ENCODE peak calls at places on chromosome 5, in five cellular contexts. P is neural progenitor cell, U is BE2C, N is adipocyte, Y is heart right ventricle. E is an unnamed sample.

GRCh38 chr5:154813736-154814135 is 36.7 kb downstream of the FAXDC2 start:
- DNase-seq in P (no peak), U (no peak), N (no peak), Y (no peak), E (no peak)

GRCh38 chr5:565782-566445 is 41.7 kb upstream of the SLC9A3 start:
- DNase-seq in P (peak; percentile 34), U (peak; percentile 4), N (peak; percentile 54), Y (no peak), E (no peak)

GRCh38 chr5:35183243-35183955 is 46.9 kb downstream of the PRLR start:
- DNase-seq in P (peak; percentile 64), U (peak; percentile 13), N (peak; percentile 52), Y (no peak), E (peak; percentile 42)

GRCh38 chr5:45279109-45279508 is 417.1 kb downstream of the HCN1 start:
- DNase-seq in P (no peak), U (no peak), N (no peak), Y (no peak), E (no peak)

GRCh38 chr5:168282120-168282519 is 9.3 kb upstream of the WWC1 start:
- DNase-seq in P (peak; percentile 34), U (no peak), N (no peak), Y (no peak), E (peak; percentile 56)

GRCh38 chr5:141186897-141187512 is at the start of gene PCDHB9:
- DNase-seq in P (peak; percentile 65), U (peak; percentile 42), N (peak; percentile 79), Y (no peak), E (no peak)

GRCh38 chr5:125412561-125413535 is 666.4 kb upstream of the ZNF608 start:
- DNase-seq in P (peak; percentile 93), U (peak; percentile 94), N (peak; percentile 93), Y (peak; percentile 53), E (peak; percentile 79)

GRCh38 chr5:91095321-91095720 is 287.8 kb downstream of the ARRDC3 start:
- DNase-seq in P (no peak), U (no peak), N (no peak), Y (no peak), E (no peak)

GRCh38 chr5:129460121-129460950 is at the start of gene ADAMTS19:
- DNase-seq in P (peak; percentile 68), U (peak; percentile 85), N (peak; percentile 82), Y (peak; percentile 24), E (no peak)

GRCh38 chr5:137894586-137894985 is 5.3 kb downstream of the PKD2L2 start:
- DNase-seq in P (no peak), U (no peak), N (no peak), Y (no peak), E (no peak)

GRCh38 chr5:173712609-173713176 is 96.2 kb upstream of the BOD1 start:
- DNase-seq in P (no peak), U (no peak), N (no peak), Y (no peak), E (peak; percentile 24)
- H3K4me1 ChIP-seq in P (peaks cover 8% of the 10 kb centered on the region), U (peaks cover 12% of the 10 kb centered on the region), N (peaks cover 25% of the 10 kb centered on the region), Y (peaks cover 5% of the 10 kb centered on the region), E (no peaks in the 10 kb centered on the region)

GRCh38 chr5:38899936-38900335 is 54.1 kb downstream of the OSMR start:
- DNase-seq in P (no peak), U (no peak), N (no peak), Y (no peak), E (no peak)

GRCh38 chr5:38906503-38906902 is 60.7 kb downstream of the OSMR start:
- DNase-seq in P (no peak), U (no peak), N (no peak), Y (no peak), E (no peak)

DNA sequence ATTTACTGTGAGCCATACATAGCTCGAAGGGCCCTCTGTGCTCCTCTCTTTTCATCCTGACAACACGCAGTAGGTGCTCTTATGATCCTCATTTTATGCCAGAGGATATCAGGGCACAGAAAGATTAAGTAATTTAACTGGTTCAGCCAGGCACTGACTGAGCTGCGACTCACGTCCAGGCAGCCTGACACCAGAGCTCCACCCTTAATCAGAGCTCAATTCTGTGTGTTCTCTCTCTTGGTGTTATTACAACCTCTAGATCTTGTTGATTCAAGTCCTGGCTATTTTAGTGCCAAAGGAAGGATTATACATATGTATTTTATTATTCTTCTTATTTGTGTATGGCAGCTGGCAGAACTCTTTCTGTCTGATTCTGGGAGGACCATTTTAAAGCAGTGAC is 59.7 kb downstream of the OSMR start:
- DNase-seq in P (no peak), U (no peak), N (peak; percentile 34), Y (no peak), E (no peak)
- H3K36me3 ChIP-seq in P (no peaks in the 10 kb centered on the region), U (no peaks in the 10 kb centered on the region), N (peaks cover 98% of the 10 kb centered on the region), Y (peaks cover 4% of the 10 kb centered on the region), E (peaks cover 26% of the 10 kb centered on the region)

DNA sequence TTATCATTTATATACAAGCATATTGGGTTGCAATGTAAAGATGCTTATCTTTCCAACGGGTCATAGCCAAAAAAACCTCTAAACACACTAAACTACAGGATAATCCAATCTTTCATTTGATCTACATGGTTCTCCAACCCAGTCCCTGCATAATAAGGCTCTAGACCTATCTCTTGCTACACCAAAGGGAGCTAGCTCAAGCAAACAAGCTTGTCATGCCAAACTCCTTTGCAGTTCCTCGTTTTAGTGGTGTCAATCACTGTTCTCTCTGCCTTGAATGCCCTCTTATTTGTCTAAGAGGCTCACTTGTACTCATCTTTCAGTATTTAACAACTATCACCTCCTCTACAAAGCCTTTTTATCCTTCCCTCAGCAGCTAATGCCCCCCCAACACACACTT is 5.6 kb downstream of the HOMER1 start:
- DNase-seq in P (peak; percentile 26), U (no peak), N (no peak), Y (no peak), E (no peak)
- H3K4me1 ChIP-seq in P (peaks cover 36% of the 10 kb centered on the region), U (no peaks in the 10 kb centered on the region), N (peaks cover 25% of the 10 kb centered on the region), Y (peaks cover 24% of the 10 kb centered on the region), E (no peaks in the 10 kb centered on the region)

DNA sequence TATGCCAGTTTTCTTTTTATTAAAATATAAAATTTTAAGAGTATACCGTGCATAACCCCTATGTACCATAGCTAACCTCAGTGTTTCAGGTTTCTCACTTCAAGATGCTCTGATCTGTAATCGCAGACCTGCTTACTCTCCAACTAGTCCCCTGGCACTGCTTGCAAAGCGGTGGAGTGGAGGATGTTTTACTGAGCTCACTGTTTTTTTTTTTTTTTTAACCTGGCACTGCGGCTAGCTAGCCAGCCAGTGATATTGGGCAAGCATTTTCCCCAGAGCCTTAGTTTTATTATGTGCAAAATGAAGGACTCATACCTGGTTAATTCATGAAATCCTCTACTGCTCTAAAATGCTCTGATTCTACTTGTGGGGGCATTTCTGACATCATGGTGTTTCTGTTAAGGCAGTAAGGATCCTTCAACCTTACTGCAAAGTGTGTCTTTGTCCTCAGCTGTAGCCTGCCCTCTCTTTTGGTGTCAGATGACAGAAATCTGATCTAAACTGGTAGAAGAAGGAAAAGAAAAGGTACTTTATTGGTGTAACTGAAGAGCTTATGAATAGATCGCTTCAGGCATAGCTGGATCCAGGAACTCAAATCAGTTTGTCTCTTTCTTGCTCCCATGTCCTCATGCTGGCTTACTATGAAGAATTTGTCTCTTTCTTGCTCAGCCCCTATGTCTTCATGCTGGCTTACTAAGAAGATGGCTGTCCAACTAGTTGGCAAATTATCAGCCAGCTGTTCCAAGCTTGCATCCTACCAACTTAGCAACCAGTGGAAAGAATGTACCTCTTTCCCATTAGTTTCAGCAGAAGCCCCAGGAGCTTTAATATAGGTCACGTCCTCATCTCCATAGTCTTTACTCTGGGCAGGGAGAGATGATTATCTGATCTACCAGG is 59.8 kb downstream of the DOCK2 start:
- DNase-seq in P (no peak), U (no peak), N (peak; percentile 69), Y (no peak), E (no peak)
- H3K36me3 ChIP-seq in P (no peaks in the 10 kb centered on the region), U (no peaks in the 10 kb centered on the region), N (no peaks in the 10 kb centered on the region), Y (no peaks in the 10 kb centered on the region), E (no peaks in the 10 kb centered on the region)

GRCh38 chr5:14417232-14417730 is 164.3 kb upstream of the OTULINL start:
- DNase-seq in P (no peak), U (peak; percentile 87), N (peak; percentile 78), Y (no peak), E (no peak)

GRCh38 chr5:14414615-14415515 is 166.7 kb upstream of the OTULINL start:
- DNase-seq in P (no peak), U (no peak), N (no peak), Y (no peak), E (no peak)

GRCh38 chr5:14415516-14416074 is 166.0 kb upstream of the OTULINL start:
- DNase-seq in P (no peak), U (no peak), N (peak; percentile 64), Y (no peak), E (no peak)

GRCh38 chr5:14417792-14418765 is 163.5 kb upstream of the OTULINL start:
- DNase-seq in P (no peak), U (no peak), N (peak; percentile 51), Y (no peak), E (no peak)

DNA sequence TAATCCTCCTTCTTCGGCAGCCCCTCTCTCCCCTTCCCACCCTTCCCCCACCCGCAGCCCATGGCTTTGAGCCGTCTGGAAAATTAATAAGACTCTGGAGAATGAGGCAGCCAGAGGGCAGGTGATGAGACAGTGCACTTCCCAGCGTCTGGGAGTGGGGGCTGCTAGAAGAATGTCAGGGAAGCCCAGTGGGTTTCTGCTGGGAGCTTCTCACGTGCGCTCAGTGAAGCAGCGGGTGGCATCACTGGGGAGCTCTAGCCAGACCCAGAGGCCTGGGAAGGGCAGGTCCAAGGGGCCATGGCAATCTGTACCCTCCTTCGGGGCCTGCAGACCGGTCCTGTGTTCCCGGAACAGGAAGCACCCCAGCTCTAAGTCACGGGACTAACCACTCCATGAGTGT is 164.9 kb upstream of the OTULINL start:
- DNase-seq in P (no peak), U (no peak), N (peak; percentile 60), Y (no peak), E (no peak)
- H3K4me1 ChIP-seq in P (peaks cover 41% of the 10 kb centered on the region), U (peaks cover 50% of the 10 kb centered on the region), N (peaks cover 45% of the 10 kb centered on the region), Y (peaks cover 38% of the 10 kb centered on the region), E (no peaks in the 10 kb centered on the region)